ENCODE peak calls at places on chromosomes 11 and 22, in seven cellular contexts. W is nephron progenitor cell, C is cardiac fibroblast, K is breast epithelium, T is NCI-H2081, J is A673, Q is kidney glomerular epithelial cell. S is an unnamed sample.

GRCh38 chr11:305834-306211 is 1.8 kb upstream of the IFITM2 start:
- DNase-seq in W (no peak), C (no peak), K (no peak), T (no peak), J (no peak), Q (no peak), S (no peak)

GRCh38 chr22:35746248-35746647 is 28.6 kb downstream of the APOL5 start:
- DNase-seq in W (no peak), C (no peak), K (no peak), T (no peak), J (no peak), Q (no peak), S (no peak)

GRCh38 chr11:12131943-12132789 is 21.8 kb downstream of the MICAL2 start:
- DNase-seq in W (no peak), C (no peak), K (no peak), T (no peak), J (no peak), Q (no peak), S (no peak)

GRCh38 chr11:120642196-120642894 is 130.8 kb downstream of the GRIK4 start:
- DNase-seq in W (no peak), C (no peak), K (no peak), T (no peak), J (no peak), Q (no peak), S (no peak)

GRCh38 chr11:94396282-94396681 is 4.9 kb downstream of the GPR83 start:
- DNase-seq in W (no peak), C (no peak), K (no peak), T (no peak), J (no peak), Q (no peak), S (no peak)

GRCh38 chr11:121800704-121801516 is 315.1 kb downstream of the BLID start:
- DNase-seq in W (peak; percentile 65), C (no peak), K (no peak), T (no peak), J (no peak), Q (no peak), S (peak; percentile 91)

GRCh38 chr22:46500201-46500600 is 37.2 kb downstream of the CELSR1 start:
- DNase-seq in W (peak; percentile 84), C (no peak), K (no peak), T (no peak), J (no peak), Q (no peak), S (peak; percentile 79)

GRCh38 chr11:11798586-11799438 is 43.0 kb upstream of the USP47 start:
- DNase-seq in W (peak; percentile 75), C (peak; percentile 85), K (peak; percentile 74), T (peak; percentile 33), J (peak; percentile 75), Q (peak; percentile 16), S (peak; percentile 75)

GRCh38 chr11:19577391-19577831 is 135.2 kb upstream of the NAV2 start:
- DNase-seq in W (no peak), C (peak; percentile 29), K (no peak), T (peak; percentile 30), J (no peak), Q (no peak), S (peak; percentile 34)

GRCh38 chr11:16292167-16292859 is 64.0 kb downstream of the SOX6 start:
- DNase-seq in W (no peak), C (no peak), K (no peak), T (no peak), J (peak; percentile 25), Q (no peak), S (no peak)

GRCh38 chr11:10414659-10415058 is 40.4 kb upstream of the AMPD3 start:
- DNase-seq in W (no peak), C (peak; percentile 49), K (no peak), T (no peak), J (peak; percentile 44), Q (no peak), S (no peak)

GRCh38 chr11:69183613-69184012 is 27.9 kb downstream of the SMIM38 start:
- DNase-seq in W (no peak), C (no peak), K (no peak), T (no peak), J (no peak), Q (no peak), S (no peak)

GRCh38 chr11:102201776-102202175 is 91.5 kb downstream of the YAP1 start:
- DNase-seq in W (no peak), C (no peak), K (no peak), T (no peak), J (no peak), Q (no peak), S (no peak)

GRCh38 chr11:12090061-12090572 is 20.3 kb upstream of the MICAL2 start:
- DNase-seq in W (no peak), C (peak; percentile 81), K (peak; percentile 56), T (no peak), J (no peak), Q (peak; percentile 57), S (peak; percentile 76)

GRCh38 chr11:32312206-32312817 is 123.0 kb downstream of the WT1 start:
- DNase-seq in W (no peak), C (peak; percentile 75), K (no peak), T (no peak), J (no peak), Q (peak; percentile 81), S (no peak)